ENCODE peak calls at places on chromosomes 16 and 17, in six cellular contexts. W is A549, S is esophagus muscularis mucosa, K is Peyer's patch, A is H1, I is esophagus squamous epithelium. R is an unnamed sample.
A peak's percentile ranks its signal among the peaks of the same experiment; 100 is the strongest.

GRCh38 chr17:6893382-6894205 is 62.1 kb upstream of the TEKT1 start:
- DNase-seq in I (no peak), A (peak; percentile 67), W (no peak), K (no peak), S (no peak), R (no peak)

GRCh38 chr17:34998205-34998604 is 17.9 kb downstream of the LIG3 start:
- DNase-seq in A (peak; percentile 83), K (peak; percentile 77), I (peak; percentile 5), W (peak; percentile 78), S (peak; percentile 93), R (peak; percentile 76)

GRCh38 chr17:6327007-6327406 is 107.9 kb downstream of the AIPL1 start:
- DNase-seq in S (no peak), W (no peak), I (no peak), A (peak; percentile 63), K (no peak), R (peak; percentile 44)

GRCh38 chr16:72203401-72203800 is 31.4 kb upstream of the PMFBP1 start:
- DNase-seq in W (no peak), S (no peak), I (no peak), K (peak; percentile 19), A (no peak), R (no peak)

GRCh38 chr16:23365602-23366240 is 63.6 kb downstream of the SCNN1B start:
- DNase-seq in S (no peak), K (no peak), A (no peak), W (peak; percentile 40), I (no peak), R (no peak)

GRCh38 chr17:82391496-82392066 is 20.0 kb downstream of the UTS2R start:
- DNase-seq in I (no peak), S (no peak), K (no peak), A (no peak), W (no peak), R (no peak)

GRCh38 chr16:17275076-17275732 is 195.6 kb downstream of the XYLT1 start:
- DNase-seq in S (no peak), A (no peak), W (peak; percentile 51), I (no peak), K (no peak), R (no peak)

GRCh38 chr17:58312021-58312630 is 16.5 kb downstream of the TSPOAP1 start:
- DNase-seq in I (no peak), W (no peak), A (peak; percentile 40), K (peak; percentile 6), S (no peak), R (peak; percentile 40)

GRCh38 chr16:20853981-20854620 is 46.1 kb downstream of the DCUN1D3 start:
- DNase-seq in K (no peak), W (no peak), S (no peak), A (no peak), I (no peak), R (no peak)

GRCh38 chr17:76076100-76076764 is 1.7 kb downstream of the GALR2 start:
- DNase-seq in A (peak; percentile 71), K (no peak), W (no peak), S (no peak), I (no peak), R (no peak)

GRCh38 chr17:73284339-73284738 is 22.7 kb upstream of the CPSF4L start:
- DNase-seq in W (no peak), S (no peak), I (no peak), A (no peak), K (no peak), R (no peak)

GRCh38 chr16:3690470-3690918 is 26.8 kb downstream of the TRAP1 start:
- DNase-seq in S (peak; percentile 98), A (peak; percentile 95), K (peak; percentile 81), I (peak; percentile 15), W (peak; percentile 89), R (peak; percentile 87)
- H3K4me3 ChIP-seq in S (peak overlapping the region; percentile 39), A (no peak overlapping the region), K (no peak overlapping the region), I (peak overlapping the region; percentile 59), W (no peak overlapping the region), R (peak overlapping the region; percentile 12)

GRCh38 chr17:13508916-13509315 is 92.8 kb downstream of the HS3ST3A1 start:
- DNase-seq in W (no peak), S (no peak), A (no peak), I (no peak), K (no peak), R (no peak)

GRCh38 chr17:13509561-13509960 is 92.2 kb downstream of the HS3ST3A1 start:
- DNase-seq in K (no peak), A (no peak), I (no peak), W (no peak), S (no peak), R (no peak)

GRCh38 chr17:13518271-13519000 is 83.3 kb downstream of the HS3ST3A1 start:
- DNase-seq in W (no peak), S (no peak), K (no peak), A (no peak), I (no peak), R (no peak)

GRCh38 chr17:13510062-13510461 is 91.7 kb downstream of the HS3ST3A1 start:
- DNase-seq in S (no peak), I (no peak), A (no peak), W (no peak), K (no peak), R (no peak)

DNA sequence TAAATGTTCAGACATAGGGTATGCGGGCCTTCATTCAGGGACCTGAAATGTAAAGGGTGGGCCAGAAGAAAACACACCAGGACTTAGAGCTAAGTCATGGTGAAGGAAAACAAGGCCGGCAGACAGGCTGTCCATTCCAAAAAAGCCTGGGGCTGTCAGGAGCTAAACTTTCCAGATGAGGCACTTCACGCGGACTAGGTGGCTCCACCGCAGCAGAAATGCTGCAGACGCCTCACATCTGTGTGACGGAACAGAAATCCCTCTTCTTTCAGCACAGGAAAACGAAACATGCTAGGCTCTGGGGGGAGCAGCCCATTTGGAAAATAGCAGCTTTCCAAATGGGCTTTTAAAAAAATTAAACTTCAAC is 88.7 kb downstream of the HS3ST3A1 start:
- DNase-seq in K (no peak), S (no peak), W (no peak), I (no peak), A (no peak), R (no peak)
- TF ChIP-seq CTCF in K (no peak), S (no peak), W (no peak), I (no peak), A (no peak), R (no peak)

DNA sequence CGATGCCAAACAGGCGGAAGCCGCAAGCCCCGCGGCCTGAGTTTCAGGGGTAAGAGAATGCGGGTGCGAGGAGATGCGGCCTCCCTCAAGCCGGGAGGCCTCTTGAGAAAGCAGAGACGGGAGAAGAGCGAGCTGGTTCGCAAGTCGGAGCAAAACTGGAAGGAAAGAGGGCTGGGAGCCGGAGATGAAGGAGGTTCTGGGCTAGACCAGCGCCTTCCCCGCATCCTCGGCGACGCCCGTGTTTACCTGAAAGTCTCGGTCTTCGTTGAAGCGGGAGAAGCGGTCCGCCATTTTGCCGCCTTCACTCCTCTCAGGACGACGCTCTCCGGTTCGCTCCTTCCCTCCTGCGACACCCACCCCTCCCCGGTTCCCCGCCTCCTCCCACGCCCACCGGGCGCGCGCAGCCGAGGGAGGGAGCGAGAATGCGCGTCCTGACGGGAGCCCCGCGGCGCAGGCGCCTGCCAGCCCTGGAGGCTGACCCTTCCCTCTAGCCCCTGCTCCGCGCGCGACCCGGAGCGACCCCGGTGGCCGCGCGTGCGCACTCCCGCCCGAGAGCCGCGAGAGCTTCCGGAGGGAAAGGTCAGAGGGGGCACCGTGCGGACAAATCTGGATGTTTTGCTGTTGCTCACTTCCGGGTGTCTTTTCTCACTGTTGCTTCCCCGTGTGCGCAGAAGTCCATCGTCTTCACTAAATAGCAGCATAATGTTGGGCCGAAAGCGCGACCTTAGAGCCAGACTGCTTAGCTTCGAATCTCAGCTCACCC is at the start of gene GPATCH8:
- DNase-seq in S (peak; percentile 97), K (peak; percentile 86), A (peak; percentile 97), W (peak; percentile 99), I (peak; percentile 66), R (peak; percentile 96)
- TF ChIP-seq POLR2A in S (no peak), K (peak; percentile 74), A (peak; percentile 97), W (peak; percentile 77), I (peak; percentile 59), R (peak; percentile 62)

GRCh38 chr17:63703029-63703428 is 3.1 kb upstream of the LIMD2 start:
- DNase-seq in A (no peak), S (no peak), I (no peak), K (no peak), W (no peak), R (peak; percentile 31)
- H3K4me3 ChIP-seq in A (no peak overlapping the region), S (no peak overlapping the region), I (no peak overlapping the region), K (no peak overlapping the region), W (no peak overlapping the region), R (no peak overlapping the region)